ENCODE peak calls at places on chromosomes 5 and 9, in nine cellular contexts. G, T, Q, R, V, L, D, M and N are unnamed samples. For H3K4me1, the result is how much of the 10 kb centered on the place peaks cover.

GRCh38 chr5:37737326-37738056 is 102.3 kb downstream of the GDNF start:
- DNase-seq in L (no peak), M (no peak), R (no peak), D (no peak), G (no peak), Q (no peak), V (no peak), T (no peak), N (no peak)

GRCh38 chr5:166074839-166075481 is 2216.5 kb upstream of the WWC1 start:
- DNase-seq in L (no peak), R (no peak), M (no peak), V (peak), D (no peak), T (no peak), G (no peak), Q (peak), N (no peak)

GRCh38 chr9:123724211-123724831 is 205.6 kb downstream of the DENND1A start:
- DNase-seq in L (no peak), G (no peak), V (no peak), T (no peak), D (peak), R (no peak), M (peak), Q (no peak), N (peak)

GRCh38 chr5:17379188-17379951 is 118.7 kb upstream of the TAF11L2 start:
- DNase-seq in D (no peak), Q (no peak), T (no peak), G (no peak), V (no peak), L (peak), R (peak), M (peak), N (no peak)

GRCh38 chr9:75071530-75072122 is 16.3 kb downstream of the NMRK1 start:
- DNase-seq in M (no peak), V (no peak), R (no peak), Q (no peak), T (peak), L (peak), D (peak), G (no peak), N (no peak)

GRCh38 chr5:147483197-147483790 is 26.6 kb downstream of the DPYSL3 start:
- DNase-seq in T (no peak), M (peak), V (no peak), G (no peak), D (no peak), R (peak), Q (no peak), L (peak), N (no peak)

GRCh38 chr5:153122416-153122815 is 368.1 kb upstream of the GRIA1 start:
- DNase-seq in R (no peak), D (peak), V (no peak), L (no peak), T (no peak), G (no peak), M (no peak), Q (peak), N (no peak)

GRCh38 chr5:71893451-71893850 is 174.4 kb downstream of the CARTPT start:
- DNase-seq in G (no peak), Q (no peak), T (no peak), R (no peak), M (no peak), D (no peak), V (no peak), L (no peak), N (no peak)

GRCh38 chr5:55864606-55865541 is 13.7 kb downstream of the IL31RA start:
- DNase-seq in M (peak), D (no peak), V (no peak), R (no peak), T (no peak), G (no peak), L (no peak), Q (no peak), N (no peak)

GRCh38 chr9:104074876-104075275 is 19.2 kb upstream of the SMC2 start:
- DNase-seq in G (no peak), M (peak), Q (no peak), D (no peak), V (no peak), R (peak), L (peak), T (no peak), N (no peak)

GRCh38 chr9:34809504-34810186 is 99.7 kb upstream of the CCL21 start:
- DNase-seq in R (no peak), L (no peak), Q (peak), V (peak), G (peak), D (no peak), T (peak), M (peak), N (peak)

GRCh38 chr9:121714873-121715272 is 63.4 kb downstream of the DAB2IP start:
- DNase-seq in G (no peak), M (no peak), T (no peak), R (no peak), D (no peak), L (no peak), Q (no peak), V (no peak), N (peak)

GRCh38 chr5:177307544-177308363 is 3.9 kb downstream of the MXD3 start:
- DNase-seq in T (no peak), L (no peak), V (no peak), Q (no peak), G (no peak), D (no peak), M (no peak), R (no peak), N (no peak)

GRCh38 chr9:81849631-81850259 is 78.5 kb upstream of the SPATA31D4 start:
- DNase-seq in D (no peak), R (peak), T (no peak), Q (no peak), G (no peak), M (no peak), L (peak), V (no peak), N (no peak)

GRCh38 chr9:81851340-81851739 is 76.9 kb upstream of the SPATA31D4 start:
- DNase-seq in R (no peak), G (no peak), T (no peak), L (no peak), V (no peak), Q (no peak), M (no peak), D (no peak), N (no peak)

GRCh38 chr9:81860581-81860980 is 67.6 kb upstream of the SPATA31D4 start:
- DNase-seq in R (no peak), L (no peak), V (no peak), T (no peak), D (no peak), G (no peak), Q (no peak), M (no peak), N (no peak)

GRCh38 chr9:81852820-81853219 is 75.4 kb upstream of the SPATA31D4 start:
- DNase-seq in Q (no peak), G (no peak), D (no peak), R (no peak), V (no peak), L (no peak), M (no peak), T (no peak), N (no peak)

DNA sequence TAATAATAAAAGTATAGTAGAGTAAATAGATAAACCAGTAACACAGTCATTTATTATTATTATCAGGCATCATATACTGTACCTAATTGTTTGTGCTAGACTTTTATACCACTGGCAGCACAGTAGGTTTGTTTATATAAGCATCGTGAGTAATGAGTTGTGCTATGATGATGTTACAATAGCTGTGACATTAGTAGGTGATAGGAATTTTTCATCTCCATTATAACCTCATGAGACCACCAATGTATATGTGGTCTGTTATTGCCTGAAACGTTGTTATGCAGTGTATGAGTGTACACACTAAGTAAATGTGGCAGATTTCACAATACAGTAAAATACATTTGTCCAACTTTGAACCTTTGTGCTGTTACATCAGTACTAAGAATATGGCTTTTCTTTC is 72.7 kb upstream of the SPATA31D4 start:
- DNase-seq in T (no peak), D (no peak), G (no peak), L (peak), V (no peak), R (peak), M (peak), Q (no peak), N (no peak)
- H3K27ac ChIP-seq in T (no peak), D (no peak), G (no peak), L (no peak), V (no peak), R (no peak), M (no peak), Q (no peak), N (no peak)

DNA sequence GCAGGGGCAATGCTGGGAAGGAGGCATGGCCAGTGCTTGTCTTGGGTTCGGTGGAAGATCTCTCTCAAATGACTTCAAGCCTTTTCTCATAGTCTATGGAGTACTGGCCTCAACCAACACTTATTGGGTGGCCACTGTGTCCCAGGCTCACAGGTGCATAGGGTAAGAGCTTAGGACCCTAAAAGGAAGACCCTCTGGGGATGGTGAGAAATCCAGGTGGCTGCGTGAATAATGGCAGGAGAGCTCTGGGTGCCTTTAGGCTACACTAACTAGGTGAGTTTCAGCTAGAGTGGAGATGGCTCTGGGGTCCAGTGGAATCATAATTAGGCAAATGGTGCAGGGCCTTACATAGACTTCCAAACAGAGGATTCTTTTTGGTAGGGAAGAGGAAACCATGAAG is 9.9 kb downstream of the STC2 start:
- DNase-seq in R (no peak), L (no peak), Q (no peak), M (no peak), G (no peak), V (no peak), D (no peak), T (no peak), N (no peak)
- H3K4me1 ChIP-seq in R (under half), L (under half), Q (under half), M (under half), G (under half), V (under half), D (under half), T (under half), N (under half)

GRCh38 chr5:150236313-150236712 is 46.5 kb downstream of the SLC6A7 start:
- DNase-seq in R (no peak), M (no peak), L (no peak), D (no peak), T (no peak), V (no peak), Q (no peak), G (no peak), N (peak)
- H2AFZ ChIP-seq in R (no peak), M (no peak), L (no peak), D (no peak), T (no peak), V (no peak), Q (no peak), G (no peak), N (no peak)

DNA sequence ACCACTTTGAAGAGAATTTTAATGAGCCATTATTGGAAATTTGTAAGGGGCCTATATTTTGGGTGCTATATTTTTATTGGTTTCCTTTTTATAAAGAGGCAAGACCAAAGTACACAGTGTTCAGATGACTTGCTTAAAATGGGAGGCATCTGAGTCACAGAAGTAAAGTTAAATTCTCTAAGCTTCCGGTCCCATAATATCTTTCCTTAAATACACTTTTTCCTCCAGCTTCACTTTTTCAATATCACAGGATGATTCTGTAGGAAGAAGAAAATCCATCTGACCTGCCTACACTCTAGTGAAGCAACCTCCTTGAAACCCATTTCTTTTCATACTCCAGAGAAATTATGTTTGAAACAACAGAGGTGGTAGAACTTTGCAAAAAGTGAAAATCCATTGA is 274.0 kb downstream of the PIK3R1 start:
- DNase-seq in V (no peak), G (no peak), L (no peak), T (no peak), R (no peak), M (no peak), Q (no peak), D (no peak), N (no peak)
- H3K27ac ChIP-seq in V (no peak), G (no peak), L (no peak), T (no peak), R (no peak), M (no peak), Q (no peak), D (no peak), N (no peak)

GRCh38 chr5:157547909-157548512 is 27.6 kb downstream of the ADAM19 start:
- DNase-seq in G (no peak), R (no peak), D (no peak), Q (no peak), L (no peak), V (no peak), M (no peak), T (no peak), N (no peak)
- H3K4me1 ChIP-seq in G (under half), R (half or more), D (under half), Q (under half), L (under half), V (under half), M (under half), T (under half), N (half or more)